ENCODE peak calls at places on chromosomes 2 and 18, in eight cellular contexts. I is activated CD4-positive, alpha-beta T cell treated with anti-CD3 and anti-CD28 coated beads for 4 hours; Z is esophagus squamous epithelium; V is amniotic stem cell; T is breast epithelium; C is osteocyte; B is prostate gland; K is skeletal muscle cell. L is an unnamed sample.

GRCh38 chr2:109351164-109351756 is 222.3 kb downstream of the SH3RF3 start:
- DNase-seq in Z (no peak), C (peak), I (no peak), T (peak), B (peak), K (peak), V (peak), L (peak)

GRCh38 chr2:60556441-60556997 is 3.1 kb upstream of the BCL11A start:
- DNase-seq in I (no peak), C (no peak), V (no peak), T (no peak), K (no peak), Z (no peak), B (no peak), L (no peak)

GRCh38 chr2:86396304-86396785 is 44.8 kb upstream of the KDM3A start:
- DNase-seq in T (no peak), K (no peak), Z (no peak), C (no peak), I (no peak), V (no peak), B (peak), L (no peak)

GRCh38 chr2:15159751-15160177 is 401.4 kb downstream of the NBAS start:
- DNase-seq in K (no peak), V (no peak), Z (no peak), T (no peak), B (no peak), I (peak), C (no peak), L (peak)

GRCh38 chr2:219769044-219770030 is 141.9 kb downstream of the SLC4A3 start:
- DNase-seq in B (no peak), V (no peak), Z (no peak), K (no peak), C (no peak), I (no peak), T (no peak), L (no peak)

GRCh38 chr2:147636238-147636887 is 208.5 kb upstream of the ACVR2A start:
- DNase-seq in Z (no peak), B (no peak), K (peak), I (no peak), T (no peak), C (no peak), V (no peak), L (no peak)

GRCh38 chr2:180692322-180692721 is 288.1 kb upstream of the UBE2E3 start:
- DNase-seq in Z (no peak), T (no peak), C (no peak), V (no peak), K (no peak), I (no peak), B (peak), L (no peak)

GRCh38 chr2:30584116-30584515 is 137.1 kb downstream of the LCLAT1 start:
- DNase-seq in I (no peak), Z (no peak), V (no peak), K (no peak), B (no peak), T (no peak), C (no peak), L (no peak)

GRCh38 chr2:149075868-149076267 is 37.4 kb downstream of the LYPD6B start:
- DNase-seq in Z (no peak), T (no peak), V (no peak), I (no peak), B (no peak), C (no peak), K (no peak), L (no peak)

GRCh38 chr2:218476676-218477075 is 57.8 kb downstream of the VIL1 start:
- DNase-seq in T (no peak), K (peak), I (no peak), B (no peak), Z (no peak), C (no peak), V (no peak), L (no peak)

GRCh38 chr18:7897119-7897518 is 330.0 kb downstream of the PTPRM start:
- DNase-seq in Z (no peak), C (no peak), T (no peak), K (peak), B (no peak), I (no peak), V (no peak), L (no peak)

GRCh38 chr2:106575955-106576354 is 88.8 kb downstream of the CD8B2 start:
- DNase-seq in Z (no peak), B (peak), T (no peak), V (no peak), C (peak), I (no peak), K (peak), L (no peak)

GRCh38 chr2:97995026-97995733 is 568 bp downstream of the TMEM131 start:
- DNase-seq in B (peak), T (no peak), K (no peak), V (no peak), I (peak), Z (no peak), C (peak), L (peak)

GRCh38 chr2:138630164-138630563 is 128.6 kb downstream of the SPOPL start:
- DNase-seq in K (no peak), C (no peak), B (no peak), T (no peak), V (no peak), Z (no peak), I (no peak), L (no peak)

GRCh38 chr2:241443486-241444223 is 64.7 kb downstream of the STK25 start:
- DNase-seq in I (peak), T (no peak), K (peak), Z (peak), C (no peak), B (no peak), V (no peak), L (peak)

GRCh38 chr18:70442933-70443332 is 154.1 kb downstream of the SOCS6 start:
- DNase-seq in I (no peak), T (no peak), C (no peak), V (no peak), Z (no peak), B (no peak), K (no peak), L (no peak)

GRCh38 chr2:64754587-64754986 is 100.9 kb upstream of the SERTAD2 start:
- DNase-seq in I (no peak), C (no peak), T (no peak), Z (no peak), V (no peak), K (no peak), B (no peak), L (no peak)

GRCh38 chr2:236949089-236949935 is 136.4 kb upstream of the COPS8 start:
- DNase-seq in I (no peak), V (no peak), C (peak), B (no peak), Z (no peak), T (no peak), K (no peak), L (no peak)

GRCh38 chr2:217928324-217929293 is 74.2 kb downstream of the TNS1 start:
- DNase-seq in V (no peak), C (no peak), I (no peak), K (no peak), B (peak), T (no peak), Z (no peak), L (no peak)

GRCh38 chr18:13909141-13909540 is 6.2 kb downstream of the MC2R start:
- DNase-seq in B (no peak), I (no peak), V (no peak), K (no peak), Z (no peak), C (no peak), T (no peak), L (no peak)

GRCh38 chr2:6163932-6164331 is 471.7 kb downstream of the SOX11 start:
- DNase-seq in I (no peak), K (no peak), V (no peak), Z (no peak), C (no peak), B (no peak), T (no peak), L (no peak)

GRCh38 chr2:27263287-27264252 is 723 bp upstream of the SLC30A3 start:
- DNase-seq in Z (no peak), C (no peak), B (no peak), K (no peak), V (no peak), T (no peak), I (no peak), L (no peak)

GRCh38 chr2:207764096-207764630 is 5.5 kb downstream of the FZD5 start:
- DNase-seq in K (no peak), B (no peak), T (no peak), Z (no peak), C (no peak), V (no peak), I (no peak), L (no peak)

GRCh38 chr2:241109210-241110088 is 7.4 kb upstream of the MTERF4 start:
- DNase-seq in K (no peak), B (no peak), I (no peak), C (no peak), T (no peak), V (no peak), Z (no peak), L (no peak)

GRCh38 chr2:45890819-45891218 is 239.3 kb downstream of the PRKCE start:
- DNase-seq in C (no peak), V (no peak), Z (no peak), K (no peak), T (no peak), B (no peak), I (no peak), L (no peak)

L was measured in activated naive CD8-positive, alpha-beta T cell treated with anti-CD3 and anti-CD28 coated beads, Interleukin-2, amount 50 U/mL, for 24 hours.